ENCODE peak calls at places on chromosomes 1 and 21, in four cellular contexts. One of them, this sample, is unnamed.

GRCh38 chr1:66244429-66244828 is 289.5 kb upstream of the SGIP1 start:
- DNase-seq in ELF-1: no peak
- DNase-seq in ecto neural progenitor cell: no peak
- DNase-seq in fibroblast of mammary gland: peak; percentile 65
- DNase-seq in this sample: peak; percentile 92

GRCh38 chr1:20375563-20375962 is 84.9 kb downstream of the VWA5B1 start:
- DNase-seq in ELF-1: peak; percentile 62
- DNase-seq in ecto neural progenitor cell: no peak
- DNase-seq in fibroblast of mammary gland: peak; percentile 42
- DNase-seq in this sample: peak; percentile 75

GRCh38 chr1:72178266-72178665 is 104.1 kb downstream of the NEGR1 start:
- DNase-seq in ELF-1: no peak
- DNase-seq in ecto neural progenitor cell: no peak
- DNase-seq in fibroblast of mammary gland: peak; percentile 33
- DNase-seq in this sample: peak; percentile 60

GRCh38 chr21:43676391-43676790 is 17.0 kb downstream of the RRP1B start:
- DNase-seq in ELF-1: no peak
- DNase-seq in ecto neural progenitor cell: no peak
- DNase-seq in fibroblast of mammary gland: no peak
- DNase-seq in this sample: peak; percentile 27

GRCh38 chr21:38186869-38187268 is 69.9 kb upstream of the KCNJ15 start:
- DNase-seq in ELF-1: no peak
- DNase-seq in ecto neural progenitor cell: no peak
- DNase-seq in fibroblast of mammary gland: no peak
- DNase-seq in this sample: no peak

GRCh38 chr1:115323366-115324004 is 14.6 kb downstream of the NGF start:
- DNase-seq in ELF-1: no peak
- DNase-seq in ecto neural progenitor cell: no peak
- DNase-seq in fibroblast of mammary gland: peak; percentile 59
- DNase-seq in this sample: no peak

GRCh38 chr1:99544328-99544727 is 101.6 kb upstream of the PALMD start:
- DNase-seq in ELF-1: no peak
- DNase-seq in ecto neural progenitor cell: no peak
- DNase-seq in fibroblast of mammary gland: peak; percentile 63
- DNase-seq in this sample: peak; percentile 60

GRCh38 chr1:229509576-229509975 is 1.4 kb upstream of the NUP133 start:
- DNase-seq in ELF-1: no peak
- DNase-seq in ecto neural progenitor cell: no peak
- DNase-seq in fibroblast of mammary gland: peak; percentile 69
- DNase-seq in this sample: no peak

GRCh38 chr1:207908112-207908734 is 2.7 kb downstream of the CD34 start:
- DNase-seq in ELF-1: no peak
- DNase-seq in ecto neural progenitor cell: no peak
- DNase-seq in fibroblast of mammary gland: no peak
- DNase-seq in this sample: no peak

GRCh38 chr1:12594966-12595838 is 22.8 kb downstream of the DHRS3 start:
- DNase-seq in ELF-1: peak; percentile 67
- DNase-seq in ecto neural progenitor cell: peak; percentile 82
- DNase-seq in fibroblast of mammary gland: peak; percentile 40
- DNase-seq in this sample: peak; percentile 85

GRCh38 chr1:53110370-53111072 is 31.9 kb downstream of the SLC1A7 start:
- DNase-seq in ELF-1: no peak
- DNase-seq in ecto neural progenitor cell: no peak
- DNase-seq in fibroblast of mammary gland: peak; percentile 73
- DNase-seq in this sample: no peak

GRCh38 chr1:205660361-205660760 is 19.9 kb downstream of the SLC45A3 start:
- DNase-seq in ELF-1: no peak
- DNase-seq in ecto neural progenitor cell: no peak
- DNase-seq in fibroblast of mammary gland: no peak
- DNase-seq in this sample: no peak